ENCODE peak calls at places on chromosomes 13 and 19, in eight cellular contexts. H is NB4; S is MCF 10A; B is fibroblast of villous mesenchyme; Q is right lobe of liver; X is epithelial cell of proximal tubule; I is CD8-positive, alpha-beta T cell; E is activated CD8-positive, alpha-beta T cell treated with anti-CD3 and anti-CD28 coated beads for 36 hours. T is an unnamed sample.

GRCh38 chr19:19627716-19628498 is at the start of gene LPAR2:
- DNase-seq in I (peak; percentile 85), S (peak; percentile 52), E (peak; percentile 79), X (no peak), Q (no peak), B (peak; percentile 18), H (no peak), T (peak; percentile 97)

GRCh38 chr13:106468207-106468606 is 67.3 kb downstream of the EFNB2 start:
- DNase-seq in B (no peak), S (no peak), E (no peak), Q (no peak), I (no peak), X (no peak), H (no peak), T (no peak)

GRCh38 chr19:45474941-45475516 is 7.2 kb downstream of the FOSB start:
- DNase-seq in I (no peak), X (no peak), E (no peak), B (no peak), Q (no peak), H (no peak), S (no peak), T (no peak)

GRCh38 chr13:42753697-42754096 is 27.7 kb upstream of the FAM216B start:
- DNase-seq in H (no peak), I (no peak), X (no peak), E (no peak), Q (no peak), B (peak; percentile 20), S (no peak), T (no peak)

GRCh38 chr19:54390942-54391577 is 24.2 kb upstream of the TTYH1 start:
- DNase-seq in X (no peak), S (peak; percentile 69), I (peak; percentile 73), Q (no peak), H (peak; percentile 75), B (peak; percentile 60), E (peak; percentile 73), T (peak; percentile 71)

GRCh38 chr13:19185086-19185864 is 3.7 kb upstream of the TUBA3C start:
- DNase-seq in S (no peak), B (no peak), E (no peak), Q (no peak), H (peak; percentile 43), X (no peak), I (no peak), T (no peak)

GRCh38 chr19:15449620-15450527 is at the start of gene WIZ:
- DNase-seq in E (peak; percentile 86), B (peak; percentile 77), Q (peak; percentile 83), X (no peak), I (peak; percentile 86), H (peak; percentile 70), S (peak; percentile 75), T (peak; percentile 95)

GRCh38 chr13:39918837-39919236 is 263.4 kb downstream of the COG6 start:
- DNase-seq in Q (no peak), B (peak; percentile 34), I (no peak), X (no peak), E (peak; percentile 16), H (peak; percentile 54), S (peak; percentile 89), T (no peak)

GRCh38 chr13:59360108-59360507 is 803.6 kb downstream of the DIAPH3 start:
- DNase-seq in H (peak; percentile 30), I (no peak), Q (no peak), X (no peak), E (peak; percentile 14), B (no peak), S (no peak), T (no peak)

GRCh38 chr13:20566424-20566916 is 487 bp upstream of the IFT88 start:
- DNase-seq in Q (no peak), B (peak; percentile 84), S (peak; percentile 78), H (no peak), X (peak; percentile 74), E (no peak), I (no peak), T (no peak)

GRCh38 chr19:13093407-13094284 is 9.0 kb downstream of the LYL1 start:
- DNase-seq in B (peak; percentile 83), H (peak; percentile 91), X (no peak), Q (peak; percentile 86), I (peak; percentile 80), E (peak; percentile 91), S (peak; percentile 86), T (peak; percentile 95)

GRCh38 chr19:53868091-53868891 is 608 bp downstream of the MYADM start:
- DNase-seq in I (peak; percentile 61), X (no peak), Q (peak; percentile 74), S (peak; percentile 68), E (peak; percentile 54), B (peak; percentile 65), H (peak; percentile 53), T (peak; percentile 56)

GRCh38 chr19:39236527-39236926 is 8.3 kb downstream of the IFNL3 start:
- DNase-seq in B (no peak), H (no peak), E (peak; percentile 77), Q (no peak), S (no peak), I (peak; percentile 54), X (no peak), T (no peak)

GRCh38 chr13:26965976-26966375 is 205.4 kb upstream of the GPR12 start:
- DNase-seq in X (no peak), Q (peak; percentile 79), B (peak; percentile 77), H (no peak), I (no peak), E (no peak), S (no peak), T (no peak)

GRCh38 chr13:66558511-66558910 is 671.6 kb downstream of the PCDH9 start:
- DNase-seq in B (no peak), Q (no peak), S (no peak), E (no peak), X (no peak), I (no peak), H (no peak), T (no peak)

GRCh38 chr13:110298566-110299321 is 8.2 kb downstream of the COL4A1 start:
- DNase-seq in B (no peak), E (peak; percentile 64), H (no peak), X (no peak), S (no peak), I (no peak), Q (no peak), T (peak; percentile 33)

GRCh38 chr19:48635263-48635965 is 1.8 kb downstream of the DBP start:
- DNase-seq in E (peak; percentile 74), H (peak; percentile 95), B (peak; percentile 47), I (peak; percentile 69), S (peak; percentile 61), Q (peak; percentile 84), X (no peak), T (peak; percentile 90)

GRCh38 chr19:56837892-56838679 is 2.4 kb downstream of the PEG3 start:
- DNase-seq in Q (peak; percentile 91), S (no peak), B (peak; percentile 32), I (no peak), E (peak; percentile 32), H (no peak), X (no peak), T (peak; percentile 17)

GRCh38 chr19:413756-414420 is 4.9 kb upstream of the C2CD4C start:
- DNase-seq in S (no peak), I (peak; percentile 12), H (no peak), Q (peak; percentile 33), E (no peak), X (no peak), B (no peak), T (no peak)

GRCh38 chr19:33998739-33999345 is 173.5 kb upstream of the LSM14A start:
- DNase-seq in H (peak; percentile 2), Q (no peak), X (no peak), S (peak; percentile 5), B (peak; percentile 8), I (no peak), E (no peak), T (no peak)
- TF ChIP-seq CTCF in H (no peak), Q (peak; percentile 59), X (peak; percentile 31), S (peak; percentile 28), B (peak; percentile 32), I (peak; percentile 30), E (peak; percentile 34), T (no peak)

DNA sequence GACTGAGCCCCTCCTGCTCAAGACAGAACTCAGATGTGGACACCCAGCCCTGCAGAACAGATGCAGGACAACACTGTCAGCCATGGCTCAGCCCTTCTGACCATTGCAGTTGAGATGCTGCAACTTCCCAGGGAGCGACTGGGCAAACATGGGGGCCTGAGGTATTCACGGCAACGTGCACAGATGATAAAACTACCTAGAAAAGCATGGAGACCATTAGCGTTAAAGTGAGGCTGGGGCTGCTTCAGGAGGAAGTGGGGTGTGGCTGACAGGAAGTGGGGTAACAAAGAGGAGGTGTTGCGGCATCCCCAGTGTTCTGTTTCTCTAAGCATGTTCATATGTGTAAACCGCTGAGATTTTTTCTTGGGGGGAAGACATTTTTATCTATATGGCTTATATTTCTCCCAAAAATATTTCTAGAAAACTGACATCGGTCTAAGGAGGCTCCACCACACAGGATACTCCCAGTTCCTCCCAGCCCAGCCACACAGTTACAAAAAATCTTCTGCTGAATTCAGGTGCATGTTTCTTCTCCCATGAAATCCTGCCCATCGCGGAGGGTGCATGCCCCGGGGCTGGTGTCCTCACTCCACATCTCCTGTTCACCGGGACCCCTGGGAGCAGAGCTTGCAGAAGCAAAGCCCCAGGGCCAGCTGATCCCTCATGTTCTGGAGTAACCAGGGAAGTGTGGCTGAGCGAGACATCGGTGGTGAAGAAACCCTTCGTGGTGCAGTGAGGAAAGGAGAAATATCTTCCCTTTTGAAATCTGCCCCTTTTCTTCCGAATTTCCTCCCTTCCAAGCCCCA is 1.1 kb upstream of the SIGLEC9 start:
- DNase-seq in E (peak; percentile 75), Q (peak; percentile 62), X (no peak), S (no peak), I (peak; percentile 71), B (no peak), H (peak; percentile 85), T (no peak)
- TF ChIP-seq CTCF in E (no peak), Q (no peak), X (no peak), S (no peak), I (no peak), B (no peak), H (no peak), T (no peak)

GRCh38 chr19:30345686-30346085 is 26.5 kb upstream of the ZNF536 start:
- DNase-seq in E (no peak), Q (no peak), S (no peak), I (no peak), X (no peak), B (no peak), H (no peak), T (no peak)
- TF ChIP-seq CTCF in E (no peak), Q (no peak), S (no peak), I (no peak), X (no peak), B (no peak), H (no peak), T (no peak)

DNA sequence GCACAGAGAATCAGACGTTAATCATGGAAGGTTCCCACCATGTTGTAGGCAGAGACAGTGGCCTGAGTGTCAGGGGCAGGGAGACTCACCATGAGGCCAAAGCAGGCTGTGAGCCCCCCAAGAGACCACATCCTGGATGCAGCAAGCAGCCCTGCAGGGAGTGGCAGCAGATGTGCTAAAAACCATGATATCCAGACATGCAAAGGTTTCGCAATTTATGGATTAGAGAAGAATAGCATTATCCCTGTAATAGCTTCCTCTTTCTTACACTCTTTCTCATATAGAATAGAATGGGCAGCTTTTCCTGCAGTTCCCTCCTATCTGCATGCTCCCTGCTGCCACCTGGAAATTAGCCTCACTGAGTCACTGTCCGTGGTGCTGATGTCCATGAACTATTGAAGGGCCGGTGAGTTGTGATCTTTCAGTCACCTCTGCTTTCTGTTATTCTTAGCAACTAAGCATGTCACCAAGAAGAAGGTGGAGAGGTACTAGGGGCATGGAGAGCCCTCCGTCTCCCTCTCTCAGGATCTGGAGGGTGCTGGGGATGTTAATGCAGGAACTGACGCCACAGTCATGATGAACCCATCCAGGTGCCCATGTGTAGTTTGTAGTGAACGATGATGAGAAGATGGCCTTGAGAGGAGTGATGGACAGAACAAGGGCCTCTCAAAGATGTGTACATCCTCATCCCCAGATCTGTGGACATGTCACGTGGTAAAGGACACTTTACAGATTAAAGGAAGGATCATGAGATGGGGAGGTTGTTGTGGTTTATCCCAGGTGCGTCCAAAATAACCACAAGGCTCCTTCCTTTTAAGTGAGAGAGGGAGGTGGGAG is 9.9 kb downstream of the CEACAM4 start:
- DNase-seq in Q (no peak), S (peak; percentile 47), I (no peak), B (peak; percentile 4), X (no peak), H (peak; percentile 46), E (peak; percentile 10), T (no peak)
- TF ChIP-seq CTCF in Q (no peak), S (no peak), I (no peak), B (no peak), X (peak; percentile 15), H (no peak), E (no peak), T (no peak)

T was measured in GM13976.